ENCODE peak calls at places on chromosomes 12 and 14, in five cellular contexts. One of them, this sample, is unnamed.

GRCh38 chr14:93939304-93940229 is 12.4 kb downstream of the FAM181A start:
- DNase-seq in stomach: peak
- DNase-seq in fibroblast of villous mesenchyme: peak
- DNase-seq in fibroblast of pulmonary artery: peak
- DNase-seq in amniotic stem cell: peak
- DNase-seq in this sample: peak

GRCh38 chr14:75985618-75986438 is at the start of gene IFT43:
- DNase-seq in stomach: peak
- DNase-seq in fibroblast of villous mesenchyme: peak
- DNase-seq in fibroblast of pulmonary artery: peak
- DNase-seq in amniotic stem cell: peak
- DNase-seq in this sample: peak

GRCh38 chr12:19045421-19045820 is 84.1 kb upstream of the PLEKHA5 start:
- DNase-seq in stomach: no peak
- DNase-seq in fibroblast of villous mesenchyme: peak
- DNase-seq in fibroblast of pulmonary artery: peak
- DNase-seq in amniotic stem cell: no peak
- DNase-seq in this sample: no peak

GRCh38 chr12:65779091-65779642 is 45.1 kb upstream of the HMGA2 start:
- DNase-seq in stomach: no peak
- DNase-seq in fibroblast of villous mesenchyme: peak
- DNase-seq in fibroblast of pulmonary artery: peak
- DNase-seq in amniotic stem cell: no peak
- DNase-seq in this sample: no peak

GRCh38 chr12:29066061-29066588 is 83.0 kb upstream of the FAR2 start:
- DNase-seq in stomach: no peak
- DNase-seq in fibroblast of villous mesenchyme: peak
- DNase-seq in fibroblast of pulmonary artery: peak
- DNase-seq in amniotic stem cell: no peak
- DNase-seq in this sample: no peak

GRCh38 chr12:99711246-99711645 is 63.7 kb downstream of the GARIN6 start:
- DNase-seq in stomach: no peak
- DNase-seq in fibroblast of villous mesenchyme: no peak
- DNase-seq in fibroblast of pulmonary artery: no peak
- DNase-seq in amniotic stem cell: no peak
- DNase-seq in this sample: no peak

GRCh38 chr14:89908712-89909450 is 45.6 kb downstream of the EFCAB11 start:
- DNase-seq in stomach: no peak
- DNase-seq in fibroblast of villous mesenchyme: no peak
- DNase-seq in fibroblast of pulmonary artery: no peak
- DNase-seq in amniotic stem cell: no peak
- DNase-seq in this sample: no peak

GRCh38 chr14:26765301-26765700 is 167.5 kb upstream of the NOVA1 start:
- DNase-seq in stomach: no peak
- DNase-seq in fibroblast of villous mesenchyme: no peak
- DNase-seq in fibroblast of pulmonary artery: no peak
- DNase-seq in amniotic stem cell: no peak
- DNase-seq in this sample: no peak

GRCh38 chr12:45549503-45549902 is 180.0 kb upstream of the ARID2 start:
- DNase-seq in stomach: no peak
- DNase-seq in fibroblast of villous mesenchyme: no peak
- DNase-seq in fibroblast of pulmonary artery: no peak
- DNase-seq in amniotic stem cell: no peak
- DNase-seq in this sample: no peak

GRCh38 chr12:69000540-69001243 is 67.7 kb upstream of the CPM start:
- DNase-seq in stomach: no peak
- DNase-seq in fibroblast of villous mesenchyme: no peak
- DNase-seq in fibroblast of pulmonary artery: peak
- DNase-seq in amniotic stem cell: no peak
- DNase-seq in this sample: no peak

GRCh38 chr14:94411638-94412037 is 23.2 kb upstream of the SERPINA1 start:
- DNase-seq in stomach: no peak
- DNase-seq in fibroblast of villous mesenchyme: no peak
- DNase-seq in fibroblast of pulmonary artery: no peak
- DNase-seq in amniotic stem cell: no peak
- DNase-seq in this sample: no peak

GRCh38 chr12:109762071-109762672 is 48.5 kb downstream of the FAM222A start:
- DNase-seq in stomach: peak
- DNase-seq in fibroblast of villous mesenchyme: no peak
- DNase-seq in fibroblast of pulmonary artery: no peak
- DNase-seq in amniotic stem cell: no peak
- DNase-seq in this sample: no peak

GRCh38 chr14:21680072-21680471 is 6.5 kb upstream of the OR4E1 start:
- DNase-seq in stomach: no peak
- DNase-seq in fibroblast of villous mesenchyme: peak
- DNase-seq in fibroblast of pulmonary artery: peak
- DNase-seq in amniotic stem cell: no peak
- DNase-seq in this sample: no peak

GRCh38 chr14:69719501-69719951 is 47.4 kb upstream of the SRSF5 start:
- DNase-seq in stomach: no peak
- DNase-seq in fibroblast of villous mesenchyme: peak
- DNase-seq in fibroblast of pulmonary artery: peak
- DNase-seq in amniotic stem cell: peak
- DNase-seq in this sample: no peak

GRCh38 chr14:23173039-23173438 is 10.4 kb downstream of the SLC7A8 start:
- DNase-seq in stomach: no peak
- DNase-seq in fibroblast of villous mesenchyme: no peak
- DNase-seq in fibroblast of pulmonary artery: no peak
- DNase-seq in amniotic stem cell: no peak
- DNase-seq in this sample: no peak

GRCh38 chr12:78888583-78888982 is 24.0 kb downstream of the SYT1 start:
- DNase-seq in stomach: no peak
- DNase-seq in fibroblast of villous mesenchyme: no peak
- DNase-seq in fibroblast of pulmonary artery: no peak
- DNase-seq in amniotic stem cell: no peak
- DNase-seq in this sample: no peak

GRCh38 chr12:89247962-89248361 is 104.3 kb downstream of the DUSP6 start:
- DNase-seq in stomach: no peak
- DNase-seq in fibroblast of villous mesenchyme: peak
- DNase-seq in fibroblast of pulmonary artery: no peak
- DNase-seq in amniotic stem cell: no peak
- DNase-seq in this sample: no peak

This sample was measured in osteocyte.